ENCODE peak calls at places on chromosomes 5 and 9, in six cellular contexts. J, G, N, E, Z and O are unnamed samples.

GRCh38 chr5:157485811-157486739 is 26.1 kb downstream of the NIPAL4 start:
- DNase-seq in J (no peak), G (peak; percentile 11), N (no peak), E (no peak), Z (no peak), O (no peak)

GRCh38 chr9:70593241-70593640 is 178.8 kb upstream of the KLF9 start:
- DNase-seq in J (no peak), G (no peak), N (no peak), E (no peak), Z (no peak), O (no peak)

GRCh38 chr5:94863951-94864350 is 245.5 kb downstream of the SLF1 start:
- DNase-seq in J (no peak), G (no peak), N (no peak), E (no peak), Z (no peak), O (no peak)

GRCh38 chr5:145825751-145826180 is 9.4 kb downstream of the PRELID2 start:
- DNase-seq in J (peak; percentile 56), G (peak; percentile 40), N (peak; percentile 85), E (no peak), Z (peak; percentile 22), O (no peak)

GRCh38 chr5:181255276-181255675 is 5.7 kb downstream of the TRIM52 start:
- DNase-seq in J (no peak), G (no peak), N (no peak), E (no peak), Z (no peak), O (no peak)

GRCh38 chr5:54224083-54224836 is 86.1 kb downstream of the ARL15 start:
- DNase-seq in J (no peak), G (no peak), N (no peak), E (no peak), Z (no peak), O (no peak)

GRCh38 chr9:4760122-4760521 is 19.1 kb upstream of the AK3 start:
- DNase-seq in J (no peak), G (no peak), N (no peak), E (no peak), Z (no peak), O (no peak)

GRCh38 chr5:134095293-134095692 is 19.2 kb upstream of the TCF7 start:
- DNase-seq in J (no peak), G (no peak), N (no peak), E (no peak), Z (no peak), O (no peak)

GRCh38 chr5:172688735-172689572 is 47.9 kb downstream of the NEURL1B start:
- DNase-seq in J (peak; percentile 51), G (peak; percentile 97), N (peak; percentile 65), E (no peak), Z (no peak), O (no peak)

GRCh38 chr9:86315088-86315487 is 32.8 kb upstream of the ISCA1 start:
- DNase-seq in J (no peak), G (no peak), N (peak; percentile 45), E (no peak), Z (no peak), O (no peak)

GRCh38 chr5:139859013-139859412 is 63.4 kb downstream of the PSD2 start:
- DNase-seq in J (no peak), G (no peak), N (no peak), E (no peak), Z (no peak), O (no peak)

GRCh38 chr5:135569755-135570452 is 8.9 kb downstream of the CXCL14 start:
- DNase-seq in J (peak; percentile 48), G (no peak), N (peak; percentile 33), E (peak; percentile 93), Z (peak; percentile 32), O (no peak)

GRCh38 chr5:120555345-120555744 is 91.2 kb downstream of the PRR16 start:
- DNase-seq in J (no peak), G (no peak), N (no peak), E (no peak), Z (no peak), O (no peak)

GRCh38 chr9:106632621-106633020 is 230.3 kb upstream of the ZNF462 start:
- DNase-seq in J (peak; percentile 93), G (peak; percentile 38), N (no peak), E (no peak), Z (no peak), O (peak; percentile 21)

GRCh38 chr9:97041898-97042297 is 3.0 kb upstream of the CTSV start:
- DNase-seq in J (peak; percentile 35), G (peak; percentile 99), N (no peak), E (no peak), Z (no peak), O (no peak)

DNA sequence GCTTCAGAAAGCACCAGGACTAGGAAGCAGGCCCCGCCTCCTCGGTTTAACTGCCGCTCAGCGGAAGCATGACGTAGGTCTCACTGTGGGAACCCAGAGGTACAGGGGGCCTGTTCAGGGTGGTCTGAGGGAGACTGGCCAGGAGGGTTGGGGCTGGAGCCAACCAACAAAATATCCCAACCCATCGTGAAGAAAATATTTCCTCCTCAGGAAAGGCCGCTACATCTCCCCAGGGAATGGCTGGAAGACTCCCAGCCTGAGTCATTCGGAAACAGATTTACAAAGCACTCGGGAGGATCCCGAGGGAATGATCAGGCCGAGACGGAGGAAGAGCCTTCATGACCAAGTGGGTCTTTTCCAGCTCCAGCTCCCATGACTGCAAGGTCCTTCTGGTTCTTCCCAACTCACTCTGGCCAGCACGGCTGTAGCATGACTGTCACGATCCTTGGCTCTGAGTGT is 100.8 kb downstream of the LHFPL2 start:
- DNase-seq in J (no peak), G (no peak), N (peak; percentile 100), E (no peak), Z (peak; percentile 77), O (no peak)
- H3K4me3 ChIP-seq in J (no peak overlapping the region), G (no peak overlapping the region), N (peak overlapping the region; percentile 6), E (no peak overlapping the region), Z (no peak overlapping the region), O (no peak overlapping the region)

GRCh38 chr9:81417299-81417675 is 272.1 kb downstream of the TLE1 start:
- DNase-seq in J (peak; percentile 33), G (no peak), N (no peak), E (no peak), Z (no peak), O (no peak)

GRCh38 chr9:81414836-81415235 is 274.5 kb downstream of the TLE1 start:
- DNase-seq in J (peak; percentile 62), G (no peak), N (no peak), E (no peak), Z (no peak), O (no peak)

GRCh38 chr9:81416476-81417298 is 272.7 kb downstream of the TLE1 start:
- DNase-seq in J (no peak), G (no peak), N (peak; percentile 16), E (no peak), Z (no peak), O (no peak)

GRCh38 chr9:81420024-81420423 is 269.3 kb downstream of the TLE1 start:
- DNase-seq in J (no peak), G (no peak), N (no peak), E (no peak), Z (no peak), O (no peak)

DNA sequence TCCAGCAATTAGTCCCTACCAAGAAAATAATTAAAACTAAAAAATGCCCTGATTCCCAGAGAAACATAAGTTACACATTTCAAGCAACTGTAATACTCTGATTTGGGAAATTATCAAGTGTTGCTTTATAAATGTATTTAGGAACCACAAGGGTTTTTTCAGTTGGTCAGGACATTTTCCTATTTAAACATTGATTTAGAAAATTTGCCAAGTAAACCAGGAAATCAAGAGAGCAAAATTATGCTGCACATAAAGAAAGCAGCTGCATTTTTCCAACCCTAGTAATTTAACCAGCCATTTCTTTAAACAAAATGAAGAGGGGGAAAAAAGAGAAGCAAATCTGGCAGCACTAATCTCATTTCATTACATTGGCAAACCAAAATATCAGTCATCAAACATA is 271.5 kb downstream of the TLE1 start:
- DNase-seq in J (no peak), G (no peak), N (no peak), E (no peak), Z (no peak), O (no peak)
- TF ChIP-seq CTCF in J (no peak), G (no peak), N (no peak), E (no peak), Z (no peak), O (no peak)

DNA sequence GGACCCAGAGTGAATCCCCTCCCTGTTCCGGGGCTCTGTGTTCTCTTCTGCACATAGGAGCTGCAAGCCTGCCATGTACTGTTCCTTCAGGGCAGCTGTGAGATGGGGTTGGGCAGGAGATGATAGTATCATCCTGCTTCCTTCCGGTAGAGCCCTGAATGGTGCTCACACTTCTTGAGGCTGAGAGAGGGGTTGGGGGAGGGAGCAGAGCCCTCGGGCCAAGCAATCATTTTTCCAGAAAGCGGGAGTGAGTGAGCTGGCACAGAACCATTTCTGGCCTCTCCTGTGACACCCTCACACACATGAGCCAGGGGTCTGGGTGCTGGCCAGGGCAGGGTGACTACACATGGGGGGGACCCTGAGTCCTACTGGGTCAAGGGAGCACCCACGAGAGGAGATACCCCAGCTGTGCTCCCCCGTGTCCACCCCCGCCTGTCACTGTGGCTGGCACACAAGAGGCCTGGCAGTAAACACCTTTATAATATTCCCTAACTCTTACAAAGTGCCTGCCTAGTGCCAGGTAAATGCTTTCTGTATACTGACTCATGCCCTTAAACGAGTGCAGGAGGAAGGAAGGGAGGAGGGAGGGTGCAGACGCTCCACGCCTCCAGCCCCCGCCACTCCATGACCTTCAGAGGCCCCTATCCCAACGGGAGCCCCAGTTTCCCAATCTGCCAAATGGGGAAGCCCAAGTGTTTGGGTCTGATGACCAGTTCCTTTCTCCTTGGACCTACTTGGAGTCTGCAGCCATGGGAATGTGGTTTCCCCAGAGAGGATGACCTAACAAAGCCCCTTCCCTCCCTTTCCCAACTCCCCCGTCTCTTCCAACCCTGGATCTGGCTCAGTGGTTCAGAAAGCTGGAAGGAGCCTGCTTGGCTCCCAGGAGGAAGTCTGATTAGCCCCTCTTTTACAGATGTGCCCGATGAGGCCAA is 15.5 kb downstream of the AKNA start:
- DNase-seq in J (no peak), G (no peak), N (no peak), E (no peak), Z (no peak), O (peak; percentile 74)
- H3K4me3 ChIP-seq in J (no peak overlapping the region), G (no peak overlapping the region), N (no peak overlapping the region), E (no peak overlapping the region), Z (no peak overlapping the region), O (no peak overlapping the region)

DNA sequence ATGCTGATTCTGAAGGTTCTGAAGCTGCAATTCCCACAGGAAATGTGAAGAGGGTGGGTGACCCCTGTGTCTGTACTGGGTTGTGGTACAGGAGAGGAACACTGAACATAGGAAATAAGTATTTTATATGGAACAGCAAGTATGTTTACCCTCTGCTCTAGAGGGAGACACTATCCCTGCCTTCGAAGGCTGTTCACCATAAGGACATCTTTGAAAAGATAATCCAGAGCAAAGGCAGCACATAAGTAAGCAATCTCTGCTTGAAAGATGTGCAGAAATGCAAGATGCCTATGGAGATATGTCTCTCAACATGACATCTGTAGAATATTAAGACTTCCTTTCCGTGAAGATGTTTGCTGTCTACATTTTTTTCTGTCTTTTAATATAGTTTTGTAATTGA is 184.4 kb upstream of the EFNA5 start:
- DNase-seq in J (no peak), G (no peak), N (no peak), E (no peak), Z (no peak), O (no peak)
- TF ChIP-seq CTCF in J (no peak), G (no peak), N (no peak), E (no peak), Z (peak; percentile 21), O (no peak)